ENCODE peak calls at places on chromosome 17, in eight cellular contexts. M is HFFc6, R is AG04450, H is AG10803, Q is mucosa of descending colon, V is heart right ventricle, Z is osteocyte, C is transverse colon. T is an unnamed sample.

GRCh38 chr17:77455111-77455877 is 314.5 kb downstream of the SEC14L1 start:
- DNase-seq in C (no peak), H (peak; percentile 47), M (no peak), R (no peak), V (peak; percentile 13), Z (no peak), Q (no peak), T (no peak)

GRCh38 chr17:48215583-48216139 is 108.1 kb downstream of the SNX11 start:
- DNase-seq in M (peak; percentile 22), C (peak; percentile 11), Q (no peak), H (peak; percentile 46), V (no peak), R (no peak), Z (no peak), T (no peak)

GRCh38 chr17:76130473-76130872 is 10.6 kb downstream of the FOXJ1 start:
- DNase-seq in M (no peak), R (no peak), Q (no peak), C (no peak), V (no peak), Z (no peak), H (no peak), T (no peak)

GRCh38 chr17:81229666-81229920 is 6.8 kb upstream of the CEP131 start:
- DNase-seq in V (no peak), H (no peak), Q (no peak), R (no peak), C (no peak), M (no peak), Z (no peak), T (no peak)

GRCh38 chr17:49549691-49550678 is 25.7 kb upstream of the NXPH3 start:
- DNase-seq in V (no peak), Z (no peak), Q (no peak), R (no peak), M (no peak), H (no peak), C (no peak), T (no peak)

GRCh38 chr17:13749566-13750235 is 148.0 kb upstream of the HS3ST3A1 start:
- DNase-seq in Q (no peak), Z (no peak), V (no peak), H (peak; percentile 71), R (no peak), C (no peak), M (no peak), T (no peak)

GRCh38 chr17:40175928-40176327 is 1.3 kb upstream of the RAPGEFL1 start:
- DNase-seq in V (no peak), R (no peak), Q (no peak), C (no peak), Z (no peak), H (no peak), M (no peak), T (no peak)

GRCh38 chr17:81870155-81870977 is 771 bp downstream of the ARHGDIA start:
- DNase-seq in V (peak; percentile 45), C (peak; percentile 57), Q (peak; percentile 77), R (no peak), H (peak; percentile 45), Z (no peak), M (no peak), T (no peak)

GRCh38 chr17:19753661-19754463 is 5.8 kb upstream of the ALDH3A1 start:
- DNase-seq in H (peak; percentile 31), C (peak; percentile 64), Q (peak; percentile 66), R (no peak), V (peak; percentile 44), Z (no peak), M (no peak), T (no peak)

GRCh38 chr17:63440770-63441335 is 5.3 kb downstream of the CYB561 start:
- DNase-seq in H (no peak), Z (no peak), Q (no peak), R (no peak), C (no peak), M (no peak), V (no peak), T (no peak)

GRCh38 chr17:78834571-78834970 is 6.0 kb downstream of the USP36 start:
- DNase-seq in V (no peak), R (no peak), C (no peak), H (no peak), M (no peak), Q (no peak), Z (no peak), T (no peak)

GRCh38 chr17:17874478-17874877 is 37.7 kb upstream of the SREBF1 start:
- DNase-seq in V (no peak), H (peak; percentile 64), M (peak; percentile 87), Q (no peak), C (no peak), R (peak; percentile 44), Z (no peak), T (no peak)

GRCh38 chr17:16273929-16274339 is 56.9 kb downstream of the PIGL start:
- DNase-seq in Z (no peak), C (no peak), H (no peak), R (no peak), M (no peak), Q (no peak), V (no peak), T (no peak)

GRCh38 chr17:77460514-77461046 is 319.8 kb downstream of the SEC14L1 start:
- DNase-seq in C (no peak), Z (no peak), H (no peak), R (no peak), M (no peak), Q (peak; percentile 53), V (no peak), T (no peak)

GRCh38 chr17:12887088-12887487 is 97.8 kb downstream of the ARHGAP44 start:
- DNase-seq in V (no peak), Q (no peak), M (no peak), R (no peak), Z (no peak), H (no peak), C (no peak), T (no peak)

GRCh38 chr17:14775761-14776492 is 475.0 kb downstream of the HS3ST3B1 start:
- DNase-seq in V (no peak), H (peak; percentile 51), M (no peak), R (no peak), Q (no peak), Z (peak; percentile 88), C (no peak), T (no peak)

GRCh38 chr17:74737299-74738050 is 419 bp downstream of the RAB37 start:
- DNase-seq in R (no peak), M (no peak), V (no peak), Z (no peak), H (no peak), Q (no peak), C (peak; percentile 42), T (no peak)
- TF ChIP-seq CTCF in R (peak; percentile 38), M (peak; percentile 66), V (no peak), Z (peak; percentile 49), H (peak; percentile 33), Q (no peak), C (peak; percentile 20), T (peak; percentile 79)

GRCh38 chr17:8791248-8791909 is 7.8 kb downstream of the MFSD6L start:
- DNase-seq in H (no peak), Q (no peak), V (no peak), C (no peak), Z (no peak), R (no peak), M (no peak), T (no peak)
- TF ChIP-seq CTCF in H (peak; percentile 19), Q (no peak), V (no peak), C (no peak), Z (no peak), R (peak; percentile 19), M (peak; percentile 53), T (peak; percentile 12)

DNA sequence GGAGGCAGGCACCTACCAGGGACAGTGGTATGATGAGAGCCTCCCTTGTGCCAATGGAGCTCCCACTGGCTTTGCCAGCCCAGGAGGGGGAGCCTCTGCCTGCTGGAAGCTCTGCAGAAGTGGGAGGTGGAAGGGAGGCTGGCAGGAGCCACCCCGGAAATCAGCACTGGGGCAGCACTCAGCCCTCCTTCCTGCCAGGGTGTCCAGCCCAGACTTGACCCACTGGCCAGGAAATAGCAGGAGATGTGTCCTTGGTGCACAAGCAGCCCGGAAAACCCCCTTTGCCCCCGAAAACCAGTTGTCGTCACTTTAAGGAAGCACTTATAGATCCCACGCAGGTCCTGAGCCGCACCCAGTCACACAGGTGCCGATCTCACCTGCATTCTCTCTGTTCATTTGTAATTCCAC is 49.3 kb upstream of the CACNG4 start:
- DNase-seq in R (no peak), Z (no peak), H (no peak), V (no peak), C (peak; percentile 62), M (no peak), Q (peak; percentile 83), T (no peak)
- TF ChIP-seq CTCF in R (peak; percentile 41), Z (peak; percentile 46), H (peak; percentile 22), V (peak; percentile 26), C (no peak), M (peak; percentile 51), Q (peak; percentile 45), T (peak; percentile 17)

GRCh38 chr17:68398731-68399637 is 58.3 kb downstream of the WIPI1 start:
- DNase-seq in R (peak; percentile 50), V (peak; percentile 50), Z (no peak), M (peak; percentile 71), H (peak; percentile 73), C (peak; percentile 46), Q (peak; percentile 48), T (no peak)
- TF ChIP-seq CTCF in R (peak; percentile 90), V (peak; percentile 75), Z (peak; percentile 86), M (peak; percentile 92), H (peak; percentile 81), C (peak; percentile 50), Q (peak; percentile 22), T (peak; percentile 81)

GRCh38 chr17:58593121-58593520 is 78.7 kb upstream of the MTMR4 start:
- DNase-seq in Q (no peak), V (no peak), H (no peak), R (no peak), Z (no peak), C (no peak), M (no peak), T (no peak)

GRCh38 chr17:58591455-58591854 is 77.0 kb upstream of the MTMR4 start:
- DNase-seq in V (no peak), Q (no peak), M (no peak), R (no peak), C (no peak), H (no peak), Z (no peak), T (no peak)

GRCh38 chr17:58590377-58590776 is 75.9 kb upstream of the MTMR4 start:
- DNase-seq in Q (no peak), R (no peak), V (no peak), Z (no peak), H (no peak), M (no peak), C (no peak), T (no peak)

GRCh38 chr17:58595194-58595792 is 80.9 kb upstream of the MTMR4 start:
- DNase-seq in C (no peak), R (no peak), Q (no peak), Z (no peak), M (no peak), H (no peak), V (no peak), T (no peak)
- TF ChIP-seq CTCF in C (no peak), R (no peak), Q (no peak), Z (no peak), M (no peak), H (no peak), V (no peak), T (peak; percentile 28)